ENCODE peak calls at places on chromosomes 4 and X, in seven cellular contexts. Z is cardiac muscle cell, O is AG09309, F is astrocyte of the cerebellum, W is OCI-LY7, V is fibroblast of mammary gland, K is thyroid gland. G is an unnamed sample.

GRCh38 chrX:110003167-110004156 is 548 bp downstream of the TMEM164 start:
- DNase-seq in Z (no peak), O (no peak), F (no peak), W (no peak), V (peak), K (peak), G (peak)

GRCh38 chrX:130263016-130263415 is 5.7 kb downstream of the ZNF280C start:
- DNase-seq in Z (no peak), O (no peak), F (no peak), W (no peak), V (peak), K (no peak), G (no peak)

GRCh38 chr4:10096201-10096975 is 20.2 kb downstream of the WDR1 start:
- DNase-seq in Z (no peak), O (peak), F (peak), W (no peak), V (peak), K (no peak), G (peak)

GRCh38 chr4:113675731-113676707 is 85.5 kb downstream of the CAMK2D start:
- DNase-seq in Z (no peak), O (no peak), F (no peak), W (no peak), V (peak), K (no peak), G (peak)

GRCh38 chr4:137685357-137685756 is 153.1 kb upstream of the PCDH18 start:
- DNase-seq in Z (no peak), O (peak), F (no peak), W (no peak), V (peak), K (no peak), G (no peak)

GRCh38 chr4:153530284-153530995 is 64.3 kb downstream of the TMEM131L start:
- DNase-seq in Z (no peak), O (no peak), F (no peak), W (no peak), V (no peak), K (no peak), G (no peak)

GRCh38 chr4:147773261-147774184 is 41.6 kb downstream of the ARHGAP10 start:
- DNase-seq in Z (no peak), O (no peak), F (no peak), W (no peak), V (peak), K (no peak), G (peak)

GRCh38 chr4:20544645-20545044 is 155.6 kb upstream of the PACRGL start:
- DNase-seq in Z (peak), O (no peak), F (peak), W (peak), V (peak), K (no peak), G (peak)

GRCh38 chr4:141246683-141247429 is 26.2 kb downstream of the ZNF330 start:
- DNase-seq in Z (no peak), O (no peak), F (no peak), W (no peak), V (no peak), K (no peak), G (no peak)

GRCh38 chrX:102672876-102673275 is 21.6 kb downstream of the GPRASP1 start:
- DNase-seq in Z (no peak), O (no peak), F (no peak), W (no peak), V (no peak), K (no peak), G (peak)

GRCh38 chr4:31051565-31051964 is 331.4 kb downstream of the PCDH7 start:
- DNase-seq in Z (no peak), O (peak), F (no peak), W (no peak), V (no peak), K (no peak), G (no peak)

GRCh38 chr4:184143770-184144564 is 73.7 kb downstream of the ENPP6 start:
- DNase-seq in Z (peak), O (no peak), F (no peak), W (no peak), V (no peak), K (peak), G (no peak)

GRCh38 chrX:106891762-106892161 is 11.4 kb downstream of the RIPPLY1 start:
- DNase-seq in Z (no peak), O (no peak), F (no peak), W (no peak), V (no peak), K (no peak), G (no peak)

GRCh38 chr4:52244773-52245360 is 193.8 kb downstream of the SPATA18 start:
- DNase-seq in Z (no peak), O (no peak), F (no peak), W (no peak), V (no peak), K (peak), G (no peak)

GRCh38 chr4:7524841-7525240 is 90.1 kb upstream of the PSAPL1 start:
- DNase-seq in Z (no peak), O (no peak), F (no peak), W (no peak), V (no peak), K (no peak), G (no peak)

GRCh38 chr4:64146030-64146429 is 263.2 kb downstream of the TECRL start:
- DNase-seq in Z (no peak), O (no peak), F (no peak), W (no peak), V (no peak), K (no peak), G (no peak)

GRCh38 chr4:103934178-103934789 is 214.5 kb upstream of the TACR3 start:
- DNase-seq in Z (peak), O (peak), F (peak), W (peak), V (peak), K (no peak), G (peak)

GRCh38 chr4:123674752-123675151 is 278.2 kb downstream of the SPRY1 start:
- DNase-seq in Z (no peak), O (no peak), F (no peak), W (no peak), V (no peak), K (no peak), G (no peak)

GRCh38 chr4:59091376-59092142 is 1981.4 kb upstream of the IGFBP7 start:
- DNase-seq in Z (no peak), O (no peak), F (no peak), W (no peak), V (no peak), K (no peak), G (no peak)

GRCh38 chr4:47213539-47213938 is 182.2 kb downstream of the GABRB1 start:
- DNase-seq in Z (no peak), O (no peak), F (peak), W (no peak), V (no peak), K (no peak), G (no peak)

GRCh38 chr4:129246850-129247542 is 151.0 kb downstream of the C4orf33 start:
- DNase-seq in Z (no peak), O (no peak), F (no peak), W (no peak), V (no peak), K (no peak), G (no peak)

GRCh38 chrX:48996969-48997368 is 5.1 kb downstream of the GRIPAP1 start:
- DNase-seq in Z (peak), O (no peak), F (no peak), W (no peak), V (no peak), K (no peak), G (no peak)

GRCh38 chr4:57114973-57115372 is 4.8 kb upstream of the IGFBP7 start:
- DNase-seq in Z (no peak), O (no peak), F (peak), W (no peak), V (peak), K (no peak), G (peak)

GRCh38 chr4:101418055-101418454 is 70.7 kb upstream of the PPP3CA start:
- DNase-seq in Z (no peak), O (no peak), F (peak), W (no peak), V (peak), K (no peak), G (no peak)

GRCh38 chr4:102623622-102624021 is 122.5 kb downstream of the NFKB1 start:
- DNase-seq in Z (peak), O (no peak), F (peak), W (peak), V (peak), K (no peak), G (peak)

GRCh38 chrX:151384807-151385206 is 12.2 kb upstream of the VMA21 start:
- DNase-seq in Z (no peak), O (no peak), F (peak), W (no peak), V (no peak), K (peak), G (no peak)

GRCh38 chr4:48341776-48342558 is 638 bp downstream of the SLAIN2 start:
- DNase-seq in Z (peak), O (no peak), F (no peak), W (peak), V (no peak), K (peak), G (peak)

GRCh38 chr4:108492816-108493595 is 127.4 kb upstream of the RPL34 start:
- DNase-seq in Z (peak), O (no peak), F (no peak), W (peak), V (peak), K (no peak), G (no peak)

GRCh38 chrX:9062621-9063020 is 28.7 kb upstream of the FAM9B start:
- DNase-seq in Z (no peak), O (no peak), F (no peak), W (no peak), V (no peak), K (no peak), G (no peak)

GRCh38 chr4:72779256-72779655 is 210.2 kb upstream of the ADAMTS3 start:
- DNase-seq in Z (no peak), O (peak), F (peak), W (no peak), V (peak), K (no peak), G (peak)

GRCh38 chrX:121308276-121308805 is 260.9 kb downstream of the GLUD2 start:
- DNase-seq in Z (peak), O (peak), F (peak), W (peak), V (peak), K (peak), G (peak)

GRCh38 chr4:151117371-151117962 is 18.0 kb downstream of the RPS3A start:
- DNase-seq in Z (peak), O (no peak), F (peak), W (peak), V (peak), K (peak), G (peak)

GRCh38 chrX:153735274-153735673 is 10.6 kb downstream of the ABCD1 start:
- DNase-seq in Z (no peak), O (no peak), F (no peak), W (peak), V (no peak), K (no peak), G (no peak)

GRCh38 chr4:3179126-3179706 is 69.7 kb upstream of the MSANTD1 start:
- DNase-seq in Z (no peak), O (no peak), F (no peak), W (no peak), V (no peak), K (no peak), G (no peak)

GRCh38 chr4:184825394-184826314 is at the start of gene ACSL1:
- DNase-seq in Z (peak), O (no peak), F (no peak), W (peak), V (peak), K (peak), G (peak)

GRCh38 chrX:119989905-119990408 is 46.4 kb upstream of the NKAP start:
- DNase-seq in Z (peak), O (no peak), F (no peak), W (no peak), V (no peak), K (no peak), G (no peak)

GRCh38 chrX:136209016-136209738 is 42.0 kb downstream of the MAP7D3 start:
- DNase-seq in Z (peak), O (no peak), F (peak), W (no peak), V (peak), K (peak), G (peak)
- H3K4me3 ChIP-seq in Z (no peak), O (no peak), F (no peak), W (no peak), V (no peak), K (no peak), G (no peak)

GRCh38 chr4:155973639-155974475 is 20.2 kb upstream of the CTSO start:
- DNase-seq in Z (no peak), O (no peak), F (peak), W (no peak), V (peak), K (no peak), G (peak)

GRCh38 chr4:155974476-155974749 is 20.7 kb upstream of the CTSO start:
- DNase-seq in Z (no peak), O (no peak), F (no peak), W (no peak), V (no peak), K (no peak), G (no peak)

GRCh38 chr4:155974957-155975356 is 21.3 kb upstream of the CTSO start:
- DNase-seq in Z (no peak), O (no peak), F (no peak), W (no peak), V (no peak), K (no peak), G (no peak)

GRCh38 chr4:155967098-155967497 is 13.4 kb upstream of the CTSO start:
- DNase-seq in Z (no peak), O (no peak), F (no peak), W (no peak), V (peak), K (no peak), G (no peak)

GRCh38 chr4:155972098-155972497 is 18.4 kb upstream of the CTSO start:
- DNase-seq in Z (peak), O (no peak), F (no peak), W (no peak), V (peak), K (no peak), G (peak)
- TF ChIP-seq CTCF in Z (peak), O (peak), F (peak), W (peak), V (peak), K (no peak), G (peak)

GRCh38 chr4:86506591-86506990 is 87.5 kb upstream of the PTPN13 start:
- DNase-seq in Z (peak), O (no peak), F (no peak), W (no peak), V (no peak), K (no peak), G (no peak)

GRCh38 chr4:86511590-86511989 is 82.5 kb upstream of the PTPN13 start:
- DNase-seq in Z (no peak), O (no peak), F (no peak), W (no peak), V (no peak), K (no peak), G (no peak)

GRCh38 chr4:86512631-86513030 is 81.5 kb upstream of the PTPN13 start:
- DNase-seq in Z (no peak), O (no peak), F (no peak), W (no peak), V (no peak), K (no peak), G (no peak)

GRCh38 chr4:86508436-86508835 is 85.7 kb upstream of the PTPN13 start:
- DNase-seq in Z (no peak), O (peak), F (peak), W (no peak), V (peak), K (no peak), G (no peak)
- H3K4me3 ChIP-seq in Z (no peak), O (no peak), F (peak), W (no peak), V (peak), K (no peak), G (no peak)

GRCh38 chrX:140050906-140051305 is 85.6 kb upstream of the CXorf66 start:
- DNase-seq in Z (peak), O (no peak), F (no peak), W (no peak), V (peak), K (no peak), G (peak)
- TF ChIP-seq CTCF in Z (peak), O (peak), F (peak), W (peak), V (peak), K (peak), G (peak)

DNA sequence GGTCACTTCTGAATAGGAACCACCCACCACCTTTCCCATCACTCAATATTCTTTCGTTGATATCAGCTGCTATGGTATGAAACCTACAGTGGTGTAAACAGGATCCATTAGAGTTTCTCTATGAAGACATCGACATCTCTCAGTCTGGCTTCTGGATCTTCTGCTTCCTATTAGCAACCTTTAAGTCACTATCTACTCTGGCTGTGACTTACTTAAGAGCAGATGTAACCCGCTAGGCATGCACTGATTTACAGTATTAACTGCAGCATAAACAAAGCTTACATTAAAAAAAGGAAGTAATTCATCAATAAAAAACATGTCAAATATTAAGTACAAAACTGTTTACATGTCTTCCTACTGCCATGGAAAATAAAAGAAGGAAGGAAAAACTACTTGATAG is 96.4 kb downstream of the ANAPC10 start:
- DNase-seq in Z (no peak), O (no peak), F (no peak), W (no peak), V (no peak), K (no peak), G (no peak)
- H3K4me3 ChIP-seq in Z (no peak), O (no peak), F (no peak), W (no peak), V (no peak), K (no peak), G (no peak)

G was measured in fibroblast of pulmonary artery.